ENCODE peak calls at places on chromosomes 4 and X, in ten cellular contexts. Z, K, V, P, C, F, A, Q, E and L are unnamed samples. For H3K4me1, the result is how much of the 10 kb centered on the place peaks cover.

GRCh38 chr4:53479731-53480525 is 102.5 kb downstream of the FIP1L1 start:
- DNase-seq in Z (no peak), K (no peak), V (no peak), P (no peak), C (no peak), F (no peak), A (no peak), Q (no peak), E (no peak), L (no peak)

GRCh38 chrX:52346462-52347165 is 22.2 kb upstream of the XAGE2 start:
- DNase-seq in Z (no peak), K (no peak), V (no peak), P (no peak), C (no peak), F (no peak), A (no peak), Q (no peak), E (no peak), L (no peak)

GRCh38 chrX:74420194-74421035 is 878 bp upstream of the SLC16A2 start:
- DNase-seq in Z (peak), K (peak), V (peak), P (peak), C (peak), F (peak), A (peak), Q (peak), E (no peak), L (peak)

GRCh38 chr4:181235361-181235760 is 1007.8 kb upstream of the TENM3 start:
- DNase-seq in Z (no peak), K (no peak), V (no peak), P (no peak), C (no peak), F (no peak), A (no peak), Q (no peak), E (no peak), L (no peak)

GRCh38 chr4:21768349-21769310 is 179.9 kb downstream of the KCNIP4 start:
- DNase-seq in Z (no peak), K (no peak), V (no peak), P (no peak), C (no peak), F (no peak), A (peak), Q (no peak), E (peak), L (no peak)

GRCh38 chrX:10536744-10537143 is 83.6 kb downstream of the MID1 start:
- DNase-seq in Z (no peak), K (no peak), V (no peak), P (no peak), C (no peak), F (no peak), A (no peak), Q (no peak), E (no peak), L (no peak)

GRCh38 chr4:80336582-80336981 is 1.1 kb downstream of the CFAP299 start:
- DNase-seq in Z (peak), K (no peak), V (no peak), P (no peak), C (peak), F (no peak), A (no peak), Q (peak), E (peak), L (no peak)

GRCh38 chrX:9071031-9071650 is 37.2 kb upstream of the FAM9B start:
- DNase-seq in Z (no peak), K (no peak), V (no peak), P (no peak), C (no peak), F (no peak), A (no peak), Q (no peak), E (no peak), L (no peak)

GRCh38 chrX:23380581-23380980 is 45.9 kb downstream of the PTCHD1 start:
- DNase-seq in Z (no peak), K (no peak), V (no peak), P (no peak), C (no peak), F (no peak), A (no peak), Q (no peak), E (no peak), L (no peak)

GRCh38 chrX:38154818-38155217 is 65.9 kb downstream of the SRPX start:
- DNase-seq in Z (no peak), K (no peak), V (no peak), P (no peak), C (no peak), F (no peak), A (no peak), Q (no peak), E (no peak), L (no peak)

GRCh38 chrX:115560211-115560977 is 580 bp upstream of the PLS3 start:
- DNase-seq in Z (no peak), K (no peak), V (no peak), P (no peak), C (peak), F (no peak), A (no peak), Q (no peak), E (no peak), L (no peak)

GRCh38 chr4:19850909-19851308 is 400.8 kb upstream of the SLIT2 start:
- DNase-seq in Z (no peak), K (no peak), V (no peak), P (no peak), C (no peak), F (no peak), A (no peak), Q (no peak), E (no peak), L (no peak)

GRCh38 chrX:70444326-70445196 is at the start of gene DLG3:
- DNase-seq in Z (no peak), K (no peak), V (no peak), P (no peak), C (no peak), F (peak), A (no peak), Q (no peak), E (no peak), L (no peak)

GRCh38 chr4:38290360-38290759 is 330.2 kb downstream of the PTTG2 start:
- DNase-seq in Z (no peak), K (no peak), V (no peak), P (no peak), C (no peak), F (no peak), A (no peak), Q (no peak), E (no peak), L (no peak)

GRCh38 chrX:13695601-13696115 is 6.7 kb downstream of the RAB9A start:
- DNase-seq in Z (no peak), K (no peak), V (no peak), P (no peak), C (no peak), F (no peak), A (no peak), Q (no peak), E (no peak), L (no peak)

GRCh38 chr4:24768604-24769003 is 26.8 kb upstream of the SOD3 start:
- DNase-seq in Z (no peak), K (no peak), V (no peak), P (no peak), C (no peak), F (no peak), A (no peak), Q (no peak), E (peak), L (no peak)

GRCh38 chrX:38768079-38768478 is 33.2 kb upstream of the MID1IP1 start:
- DNase-seq in Z (no peak), K (no peak), V (no peak), P (no peak), C (peak), F (no peak), A (peak), Q (no peak), E (peak), L (no peak)

GRCh38 chrX:1506916-1507315 is 30.1 kb downstream of the P2RY8 start:
- DNase-seq in Z (no peak), K (no peak), V (no peak), P (no peak), C (no peak), F (no peak), A (no peak), Q (peak), E (no peak), L (no peak)

GRCh38 chrX:100872161-100872560 is 2.0 kb downstream of the NOX1 start:
- DNase-seq in Z (no peak), K (no peak), V (no peak), P (no peak), C (no peak), F (no peak), A (no peak), Q (no peak), E (no peak), L (no peak)

GRCh38 chr4:147299205-147299604 is 181.7 kb upstream of the EDNRA start:
- DNase-seq in Z (no peak), K (no peak), V (no peak), P (no peak), C (no peak), F (no peak), A (no peak), Q (no peak), E (no peak), L (no peak)

GRCh38 chr4:97585274-97585673 is 558.0 kb downstream of the STPG2 start:
- DNase-seq in Z (no peak), K (no peak), V (no peak), P (no peak), C (no peak), F (no peak), A (no peak), Q (no peak), E (no peak), L (no peak)

GRCh38 chr4:30094866-30095265 is 625.3 kb upstream of the PCDH7 start:
- DNase-seq in Z (no peak), K (no peak), V (no peak), P (no peak), C (no peak), F (no peak), A (no peak), Q (no peak), E (no peak), L (no peak)

GRCh38 chrX:133580630-133581029 is 165.3 kb upstream of the GPC4 start:
- DNase-seq in Z (no peak), K (no peak), V (no peak), P (no peak), C (no peak), F (no peak), A (no peak), Q (no peak), E (no peak), L (no peak)

GRCh38 chr4:53497446-53498069 is 93.7 kb downstream of the LNX1 start:
- DNase-seq in Z (no peak), K (no peak), V (no peak), P (no peak), C (peak), F (peak), A (no peak), Q (no peak), E (no peak), L (peak)

GRCh38 chr4:112086036-112086434 is 59.2 kb upstream of the FAM241A start:
- DNase-seq in Z (no peak), K (no peak), V (no peak), P (no peak), C (no peak), F (no peak), A (no peak), Q (no peak), E (no peak), L (no peak)

GRCh38 chr4:156800463-156800862 is 171.1 kb downstream of the PDGFC start:
- DNase-seq in Z (no peak), K (no peak), V (no peak), P (no peak), C (no peak), F (no peak), A (no peak), Q (no peak), E (no peak), L (no peak)

GRCh38 chrX:123846598-123847038 is 13.2 kb upstream of the XIAP start:
- DNase-seq in Z (no peak), K (no peak), V (no peak), P (no peak), C (no peak), F (no peak), A (no peak), Q (no peak), E (no peak), L (no peak)

GRCh38 chr4:83850435-83850834 is 314.5 kb downstream of the GPAT3 start:
- DNase-seq in Z (no peak), K (no peak), V (no peak), P (no peak), C (no peak), F (no peak), A (no peak), Q (no peak), E (no peak), L (no peak)

GRCh38 chrX:1418901-1419544 is 27.1 kb upstream of the SLC25A6 start:
- DNase-seq in Z (no peak), K (no peak), V (peak), P (no peak), C (no peak), F (peak), A (no peak), Q (peak), E (no peak), L (no peak)

GRCh38 chrX:45806410-45807121 is 605.9 kb upstream of the DIPK2B start:
- DNase-seq in Z (no peak), K (no peak), V (no peak), P (no peak), C (no peak), F (no peak), A (peak), Q (no peak), E (no peak), L (no peak)

GRCh38 chr4:14568356-14568755 is 433.9 kb upstream of the CPEB2 start:
- DNase-seq in Z (no peak), K (no peak), V (no peak), P (no peak), C (no peak), F (no peak), A (no peak), Q (no peak), E (no peak), L (no peak)

GRCh38 chrX:373641-374471 is 12.9 kb downstream of the PPP2R3B start:
- DNase-seq in Z (no peak), K (no peak), V (no peak), P (no peak), C (no peak), F (no peak), A (peak), Q (no peak), E (peak), L (peak)

GRCh38 chrX:46642145-46642544 is 68.6 kb downstream of the CHST7 start:
- DNase-seq in Z (no peak), K (no peak), V (no peak), P (no peak), C (no peak), F (no peak), A (peak), Q (no peak), E (peak), L (no peak)

GRCh38 chrX:149515954-149516602 is 11.0 kb upstream of the IDS start:
- DNase-seq in Z (no peak), K (no peak), V (no peak), P (no peak), C (no peak), F (no peak), A (no peak), Q (no peak), E (no peak), L (no peak)

GRCh38 chr4:86775061-86775460 is 74.1 kb downstream of the SLC10A6 start:
- DNase-seq in Z (no peak), K (no peak), V (no peak), P (no peak), C (no peak), F (no peak), A (no peak), Q (no peak), E (no peak), L (no peak)

DNA sequence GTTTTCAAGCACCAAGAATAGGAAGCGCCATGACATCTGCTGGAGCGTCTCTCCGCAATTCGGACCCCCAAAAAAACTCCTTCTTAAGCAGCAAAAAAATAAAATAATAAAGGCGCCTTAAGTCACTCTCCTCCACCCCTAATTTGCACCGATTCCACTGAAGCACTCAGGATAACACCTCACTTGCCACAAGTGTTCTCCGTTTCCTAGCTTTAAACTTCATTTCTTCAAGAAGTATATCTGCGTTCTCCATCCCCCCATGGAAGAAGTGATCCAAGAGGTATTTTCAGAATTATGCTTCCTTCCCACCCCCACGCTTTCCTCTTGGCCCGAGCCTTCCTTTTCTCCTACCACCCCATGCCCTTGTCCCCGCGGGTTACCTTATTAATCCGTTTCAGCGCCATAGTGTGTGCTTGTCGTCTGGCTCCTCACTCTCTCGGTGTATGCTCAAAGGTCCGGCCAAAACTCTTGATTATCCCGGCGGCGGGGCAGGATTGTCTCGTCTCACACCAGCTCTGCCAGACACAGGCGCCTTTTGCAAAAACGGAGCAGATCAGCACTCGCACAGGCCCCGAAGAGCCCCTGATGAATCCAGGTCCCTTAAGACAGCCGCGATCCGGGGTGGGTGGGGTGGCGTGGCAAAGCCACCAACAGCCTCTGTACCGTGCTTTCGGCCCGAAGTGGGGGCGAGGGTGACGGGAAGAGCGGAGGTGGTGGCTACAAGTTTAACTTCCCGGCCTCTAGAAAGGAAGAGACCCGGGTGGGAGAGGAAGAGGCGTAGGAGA is 1.1 kb downstream of the UBE2D3 start:
- DNase-seq in Z (no peak), K (no peak), V (no peak), P (no peak), C (no peak), F (no peak), A (no peak), Q (no peak), E (no peak), L (no peak)
- H3K4me1 ChIP-seq in Z (under half), K (under half), V (under half), P (under half), C (under half), F (under half), A (under half), Q (under half), E (under half), L (half or more)

GRCh38 chrX:68695206-68695845 is 47.9 kb downstream of the STARD8 start:
- DNase-seq in Z (no peak), K (no peak), V (no peak), P (no peak), C (no peak), F (no peak), A (no peak), Q (no peak), E (no peak), L (no peak)
- H3K4me1 ChIP-seq in Z (under half), K (under half), V (under half), P (under half), C (under half), F (under half), A (under half), Q (under half), E (under half), L (under half)

DNA sequence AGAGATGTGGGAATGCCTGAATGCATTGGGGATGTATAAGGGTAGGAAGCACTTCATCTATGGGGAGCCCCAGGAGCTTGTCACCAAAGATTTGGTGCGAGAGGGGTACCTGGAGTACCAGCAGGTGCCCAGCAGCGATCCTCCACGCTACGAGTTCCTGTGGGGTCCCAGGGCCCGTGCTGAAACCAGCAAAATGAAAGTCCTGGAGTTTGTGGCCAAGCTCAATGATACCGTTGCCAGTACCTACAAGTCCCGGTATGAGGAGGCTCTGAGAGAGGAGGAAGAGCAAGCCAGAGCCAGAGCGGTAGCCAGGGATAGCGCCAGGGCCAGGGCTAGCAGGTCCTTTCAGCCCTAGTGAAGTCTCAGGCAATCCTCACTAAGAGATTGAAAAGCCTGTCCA is 3.8 kb downstream of the MAGEB17 start:
- DNase-seq in Z (no peak), K (no peak), V (no peak), P (no peak), C (no peak), F (no peak), A (no peak), Q (no peak), E (no peak), L (no peak)
- H3K4me1 ChIP-seq in Z (under half), K (under half), V (under half), P (under half), C (under half), F (under half), A (under half), Q (under half), E (under half), L (under half)

GRCh38 chr4:2865381-2865780 is 21.7 kb downstream of the ADD1 start:
- DNase-seq in Z (no peak), K (no peak), V (no peak), P (no peak), C (no peak), F (no peak), A (no peak), Q (no peak), E (no peak), L (no peak)

GRCh38 chr4:2861631-2862436 is 18.2 kb downstream of the ADD1 start:
- DNase-seq in Z (no peak), K (no peak), V (no peak), P (no peak), C (no peak), F (no peak), A (no peak), Q (no peak), E (no peak), L (no peak)

GRCh38 chr4:2860391-2861348 is 17.0 kb downstream of the ADD1 start:
- DNase-seq in Z (no peak), K (no peak), V (peak), P (no peak), C (peak), F (peak), A (no peak), Q (peak), E (no peak), L (peak)

GRCh38 chr4:2863649-2864048 is 20.0 kb downstream of the ADD1 start:
- DNase-seq in Z (no peak), K (no peak), V (no peak), P (no peak), C (no peak), F (no peak), A (no peak), Q (no peak), E (no peak), L (no peak)

GRCh38 chr4:2862528-2862927 is 18.9 kb downstream of the ADD1 start:
- DNase-seq in Z (no peak), K (no peak), V (no peak), P (no peak), C (peak), F (peak), A (no peak), Q (no peak), E (no peak), L (no peak)
- H3K4me1 ChIP-seq in Z (half or more), K (half or more), V (half or more), P (half or more), C (half or more), F (half or more), A (half or more), Q (half or more), E (under half), L (half or more)

GRCh38 chr4:85724801-85725548 is 250.0 kb downstream of the ARHGAP24 start:
- DNase-seq in Z (no peak), K (no peak), V (no peak), P (no peak), C (no peak), F (no peak), A (no peak), Q (no peak), E (peak), L (no peak)

GRCh38 chr4:85728471-85728870 is 253.5 kb downstream of the ARHGAP24 start:
- DNase-seq in Z (no peak), K (no peak), V (no peak), P (no peak), C (no peak), F (no peak), A (no peak), Q (no peak), E (no peak), L (no peak)

GRCh38 chr4:85722806-85723205 is 247.9 kb downstream of the ARHGAP24 start:
- DNase-seq in Z (no peak), K (no peak), V (no peak), P (no peak), C (no peak), F (no peak), A (no peak), Q (no peak), E (no peak), L (no peak)

GRCh38 chr4:85726555-85726954 is 251.6 kb downstream of the ARHGAP24 start:
- DNase-seq in Z (no peak), K (no peak), V (no peak), P (no peak), C (no peak), F (no peak), A (no peak), Q (no peak), E (no peak), L (no peak)

DNA sequence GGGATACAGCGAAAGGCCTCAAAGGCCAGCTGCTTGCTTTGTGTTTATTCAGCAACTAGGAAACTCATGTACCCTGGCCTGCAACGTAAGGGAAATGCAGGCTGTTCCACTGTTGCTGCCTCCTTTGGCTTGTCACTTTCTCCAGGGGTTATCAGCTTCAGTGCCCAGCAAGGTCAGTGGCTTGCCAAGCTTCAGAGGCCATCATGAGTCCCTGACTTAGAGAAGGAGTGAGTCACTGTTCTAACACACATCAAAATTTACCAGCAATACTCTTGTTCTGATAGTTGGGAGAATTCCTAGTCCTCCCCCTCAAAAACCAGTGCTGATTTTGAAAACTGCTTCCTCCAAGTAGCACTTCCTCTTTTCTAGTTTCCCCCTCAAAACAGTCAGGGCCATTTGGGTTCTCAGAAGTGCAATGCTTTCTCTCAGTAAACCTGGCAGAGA is 250.8 kb downstream of the ARHGAP24 start:
- DNase-seq in Z (peak), K (peak), V (peak), P (no peak), C (peak), F (peak), A (no peak), Q (no peak), E (peak), L (peak)
- H3K4me1 ChIP-seq in Z (under half), K (under half), V (under half), P (under half), C (under half), F (under half), A (under half), Q (under half), E (under half), L (under half)